ENCODE peak calls at places on chromosomes 7 and 10, in five cellular contexts. N is fibroblast of the conjunctiva, D is HuH-7, O is left cardiac atrium, S is MCF 10A. H is an unnamed sample.

GRCh38 chr7:4074407-4074806 is 607.7 kb upstream of the FOXK1 start:
- DNase-seq in N (no peak), D (no peak), O (no peak), S (no peak), H (no peak)

GRCh38 chr7:83541187-83541960 is 107.6 kb downstream of the SEMA3E start:
- DNase-seq in N (no peak), D (no peak), O (no peak), S (no peak), H (no peak)

GRCh38 chr7:111438369-111439289 is 123.7 kb downstream of the IMMP2L start:
- DNase-seq in N (peak), D (no peak), O (no peak), S (peak), H (peak)

GRCh38 chr7:84663224-84663623 is 468.6 kb upstream of the SEMA3A start:
- DNase-seq in N (no peak), D (no peak), O (no peak), S (no peak), H (peak)

GRCh38 chr7:131648491-131648890 is 92.1 kb upstream of the PODXL start:
- DNase-seq in N (no peak), D (no peak), O (no peak), S (no peak), H (no peak)

GRCh38 chr7:143289421-143289820 is 1.3 kb downstream of the CASP2 start:
- DNase-seq in N (no peak), D (no peak), O (no peak), S (no peak), H (peak)

GRCh38 chr7:121076350-121077164 is 88.0 kb downstream of the CPED1 start:
- DNase-seq in N (peak), D (no peak), O (no peak), S (peak), H (peak)

GRCh38 chr10:48626986-48627731 is 22.3 kb upstream of the ARHGAP22 start:
- DNase-seq in N (no peak), D (no peak), O (no peak), S (no peak), H (no peak)

GRCh38 chr10:23656735-23657134 is 217.9 kb downstream of the OTUD1 start:
- DNase-seq in N (no peak), D (peak), O (no peak), S (peak), H (no peak)

GRCh38 chr10:63935705-63936104 is 414.5 kb downstream of the REEP3 start:
- DNase-seq in N (no peak), D (no peak), O (no peak), S (peak), H (no peak)

GRCh38 chr7:91634485-91635177 is 245.9 kb downstream of the MTERF1 start:
- DNase-seq in N (no peak), D (no peak), O (no peak), S (no peak), H (no peak)

GRCh38 chr7:41624818-41625217 is 78.1 kb downstream of the INHBA start:
- DNase-seq in N (no peak), D (no peak), O (no peak), S (peak), H (peak)

GRCh38 chr7:95863-96260 is 96.5 kb upstream of the FAM20C start:
- DNase-seq in N (no peak), D (no peak), O (no peak), S (no peak), H (no peak)

GRCh38 chr7:39153113-39153512 is 175.4 kb downstream of the POU6F2 start:
- DNase-seq in N (no peak), D (no peak), O (no peak), S (no peak), H (no peak)

GRCh38 chr10:46005383-46005782 is 25.0 kb downstream of the NCOA4 start:
- DNase-seq in N (no peak), D (no peak), O (no peak), S (no peak), H (no peak)

GRCh38 chr7:42214063-42214679 is 22.8 kb downstream of the GLI3 start:
- DNase-seq in N (no peak), D (no peak), O (no peak), S (no peak), H (no peak)